ENCODE peak calls at places on chromosomes 12 and 14, in six cellular contexts. F, H, A, X, G and Z are unnamed samples.

GRCh38 chr12:93734784-93735183 is 57.6 kb downstream of the CRADD start:
- DNase-seq in F (peak; percentile 4), H (no peak), A (no peak), X (no peak), G (no peak), Z (no peak)

GRCh38 chr14:37708481-37708880 is 113.1 kb downstream of the TTC6 start:
- DNase-seq in F (peak; percentile 60), H (no peak), A (no peak), X (no peak), G (no peak), Z (peak; percentile 19)

GRCh38 chr14:72549848-72550247 is 344.1 kb downstream of the DPF3 start:
- DNase-seq in F (no peak), H (no peak), A (no peak), X (no peak), G (no peak), Z (no peak)

GRCh38 chr12:3655331-3655900 is 97.5 kb downstream of the CRACR2A start:
- DNase-seq in F (no peak), H (no peak), A (peak; percentile 64), X (no peak), G (peak; percentile 27), Z (peak; percentile 13)

GRCh38 chr12:93223440-93224426 is 154.0 kb upstream of the NUDT4 start:
- DNase-seq in F (no peak), H (no peak), A (no peak), X (no peak), G (no peak), Z (no peak)

GRCh38 chr12:12466157-12466556 is 96.5 kb downstream of the DUSP16 start:
- DNase-seq in F (no peak), H (peak; percentile 92), A (no peak), X (no peak), G (no peak), Z (no peak)

GRCh38 chr12:31315089-31315725 is 10.7 kb downstream of the SINHCAF start:
- DNase-seq in F (no peak), H (no peak), A (no peak), X (no peak), G (no peak), Z (peak; percentile 15)

GRCh38 chr12:95182868-95183415 is 34.3 kb downstream of the FGD6 start:
- DNase-seq in F (peak; percentile 73), H (peak; percentile 42), A (no peak), X (no peak), G (no peak), Z (peak; percentile 77)

GRCh38 chr12:103855036-103855712 is 14.1 kb upstream of the NT5DC3 start:
- DNase-seq in F (peak; percentile 85), H (no peak), A (no peak), X (no peak), G (no peak), Z (peak; percentile 68)

GRCh38 chr14:74275265-74275841 is 27.4 kb downstream of the ABCD4 start:
- DNase-seq in F (peak; percentile 74), H (peak; percentile 78), A (no peak), X (no peak), G (no peak), Z (peak; percentile 64)

GRCh38 chr14:75905505-75905904 is 76.3 kb downstream of the TGFB3 start:
- DNase-seq in F (peak; percentile 53), H (peak; percentile 19), A (no peak), X (no peak), G (no peak), Z (peak; percentile 41)

GRCh38 chr12:95882080-95882479 is 23.3 kb downstream of the SNRPF start:
- DNase-seq in F (peak; percentile 34), H (no peak), A (no peak), X (no peak), G (no peak), Z (peak; percentile 53)

GRCh38 chr12:127052491-127053232 is 1214.3 kb upstream of the TMEM132C start:
- DNase-seq in F (peak; percentile 20), H (no peak), A (no peak), X (no peak), G (no peak), Z (no peak)

GRCh38 chr12:95218164-95218851 is 701 bp downstream of the VEZT start:
- DNase-seq in F (peak; percentile 58), H (no peak), A (no peak), X (peak; percentile 32), G (no peak), Z (peak; percentile 72)

GRCh38 chr12:120783197-120783596 is 57.6 kb downstream of the ACADS start:
- DNase-seq in F (peak; percentile 87), H (peak; percentile 19), A (no peak), X (no peak), G (no peak), Z (peak; percentile 66)

GRCh38 chr12:103997277-103997900 is 31.7 kb downstream of the TDG start:
- DNase-seq in F (peak; percentile 22), H (no peak), A (no peak), X (no peak), G (no peak), Z (no peak)

GRCh38 chr14:19800282-19801117 is 3.1 kb upstream of the OR4N2 start:
- DNase-seq in F (no peak), H (peak; percentile 43), A (no peak), X (no peak), G (no peak), Z (no peak)

GRCh38 chr12:63905523-63905922 is 61.0 kb downstream of the SRGAP1 start:
- DNase-seq in F (peak; percentile 35), H (peak; percentile 74), A (no peak), X (no peak), G (no peak), Z (peak; percentile 82)

GRCh38 chr14:68109132-68109531 is 289.6 kb downstream of the RAD51B start:
- DNase-seq in F (peak; percentile 49), H (no peak), A (peak; percentile 71), X (no peak), G (no peak), Z (peak; percentile 65)

GRCh38 chr12:124347805-124348658 is 53.1 kb downstream of the RFLNA start:
- DNase-seq in F (no peak), H (no peak), A (no peak), X (no peak), G (no peak), Z (no peak)

GRCh38 chr14:27528328-27528727 is 930.5 kb upstream of the NOVA1 start:
- DNase-seq in F (no peak), H (no peak), A (peak; percentile 67), X (peak; percentile 18), G (no peak), Z (peak; percentile 38)

DNA sequence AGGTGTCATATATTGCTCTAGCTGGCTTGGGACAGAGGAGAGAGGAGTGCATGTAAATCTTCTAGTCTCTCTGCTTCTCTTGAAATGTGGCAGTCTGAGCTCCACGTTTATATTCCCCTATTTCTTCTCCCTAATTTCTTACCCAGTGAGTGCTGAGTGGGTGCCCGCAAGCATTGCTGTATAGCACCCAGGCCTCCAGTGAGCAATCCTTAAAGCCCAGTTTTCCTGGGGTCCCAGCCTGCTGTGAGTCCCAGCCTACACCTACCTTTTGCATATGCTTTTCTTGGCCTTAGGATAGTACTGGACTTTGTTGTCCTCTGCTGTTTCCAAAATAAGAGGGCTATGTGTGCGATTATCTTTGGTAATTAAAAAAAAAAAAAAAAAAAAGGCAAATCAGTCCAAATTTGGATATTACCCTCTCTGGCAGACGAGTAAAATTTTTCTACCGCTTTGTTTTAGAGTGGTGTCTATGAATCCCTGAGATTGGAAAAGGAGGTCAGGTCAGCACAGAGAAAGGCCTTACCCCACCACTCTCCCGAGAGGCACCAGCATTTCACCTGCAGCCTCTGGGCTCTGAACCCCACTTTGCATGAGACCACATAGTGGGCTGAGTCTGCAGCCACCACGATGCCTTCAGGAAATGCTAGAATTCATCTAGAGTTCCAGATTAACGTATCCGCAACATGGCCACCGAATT is 1.1 kb downstream of the MGST1 start:
- DNase-seq in F (peak; percentile 19), H (no peak), A (peak; percentile 22), X (no peak), G (no peak), Z (peak; percentile 39)
- H3K4me3 ChIP-seq in F (peak overlapping the region; percentile 93), H (peak overlapping the region; percentile 62), A (peak overlapping the region; percentile 89), X (peak overlapping the region; percentile 90), G (peak overlapping the region; percentile 97), Z (no peak overlapping the region)

DNA sequence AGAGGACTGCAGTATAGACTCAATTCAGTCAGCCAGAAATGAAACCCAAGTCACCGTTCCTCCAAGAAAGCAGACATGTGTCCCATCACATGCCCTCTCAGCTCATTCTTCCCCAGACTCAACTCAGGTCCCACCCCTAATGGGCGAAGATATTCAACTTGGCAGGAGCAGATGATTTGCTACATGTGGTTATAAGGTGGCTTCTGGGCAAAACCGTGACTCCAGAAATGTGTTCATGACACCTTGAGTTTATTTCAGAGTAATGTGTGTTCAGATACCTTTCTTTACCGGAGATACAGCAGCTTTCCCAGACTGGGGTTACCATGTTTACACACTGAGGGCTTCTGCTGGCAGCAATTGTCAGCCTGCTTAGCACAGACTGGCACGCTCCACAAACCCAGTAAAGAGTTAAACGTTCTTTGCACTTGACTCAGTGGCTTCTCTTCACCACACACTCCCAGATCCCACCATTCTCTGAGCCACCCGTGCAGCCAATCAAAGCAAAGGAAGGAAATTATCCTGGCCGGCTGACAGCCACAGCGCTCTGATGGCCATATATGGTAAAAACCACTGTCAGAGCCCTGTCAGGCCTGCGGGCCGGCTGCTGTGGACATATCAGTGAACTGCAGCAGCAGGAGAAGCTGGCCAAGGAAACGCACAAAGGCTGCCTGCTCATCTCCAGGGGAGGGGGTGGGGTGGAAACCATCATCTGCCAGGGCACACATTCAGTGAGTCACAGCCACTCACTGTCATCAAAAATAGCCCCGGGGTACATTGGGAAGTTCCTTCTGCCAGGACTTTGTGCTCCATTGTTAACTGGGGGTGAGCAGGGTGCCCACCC is 39.9 kb downstream of the CORO1C start:
- DNase-seq in F (peak; percentile 99), H (peak; percentile 98), A (peak; percentile 99), X (peak; percentile 76), G (peak; percentile 82), Z (peak; percentile 100)
- H3K4ac ChIP-seq in F (peak overlapping the region; percentile 99), H (peak overlapping the region; percentile 43), A (no peak overlapping the region), X (no peak overlapping the region), G (no peak overlapping the region), Z (peak overlapping the region; percentile 89)

DNA sequence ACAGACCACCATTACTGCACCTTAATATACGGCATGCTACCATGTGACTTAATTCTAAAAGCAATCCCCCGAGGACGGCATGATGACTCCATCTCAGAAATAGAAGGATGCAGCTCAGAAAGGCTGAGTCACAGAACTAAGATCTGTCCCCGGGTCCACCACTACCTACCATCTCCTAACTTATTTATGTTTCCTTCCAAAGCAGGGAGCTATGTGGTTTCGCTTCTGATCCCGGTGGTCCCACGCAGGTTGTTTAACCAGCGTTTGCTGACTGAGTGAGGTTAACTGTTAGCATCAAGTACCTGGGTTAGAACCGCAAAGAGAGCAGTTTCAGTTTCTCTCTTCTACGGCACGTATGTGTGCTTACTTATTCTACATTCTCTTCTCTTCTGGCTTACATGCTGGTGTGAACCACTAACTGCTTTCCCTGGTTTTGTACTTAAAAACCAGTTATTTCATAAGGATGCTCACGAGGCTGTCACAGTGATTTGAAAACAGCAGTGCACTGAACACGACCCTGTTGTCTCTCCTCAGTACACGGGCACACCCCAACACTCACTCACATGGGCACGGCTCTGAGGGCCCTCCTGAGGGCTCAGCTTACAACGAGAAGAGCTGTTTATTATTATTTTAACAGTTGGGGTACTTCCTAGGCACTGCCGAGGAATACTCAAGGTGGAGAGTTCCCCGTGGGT is 66.7 kb downstream of the CCDC88C start:
- DNase-seq in F (no peak), H (no peak), A (no peak), X (no peak), G (no peak), Z (no peak)
- H3K4me3 ChIP-seq in F (no peak overlapping the region), H (no peak overlapping the region), A (no peak overlapping the region), X (no peak overlapping the region), G (no peak overlapping the region), Z (no peak overlapping the region)

GRCh38 chr12:4681732-4682131 is 32.8 kb downstream of the NDUFA9 start:
- DNase-seq in F (no peak), H (no peak), A (no peak), X (no peak), G (no peak), Z (no peak)
- H3K4ac ChIP-seq in F (no peak overlapping the region), H (no peak overlapping the region), A (no peak overlapping the region), X (no peak overlapping the region), G (no peak overlapping the region), Z (no peak overlapping the region)